ENCODE peak calls at places on chromosomes 1 and 21, in six cellular contexts. One of them, this sample, is unnamed.

GRCh38 chr1:235275836-235276235 is 52.1 kb downstream of the ARID4B start:
- DNase-seq in foreskin keratinocyte: no peak
- DNase-seq in stromal cell of bone marrow: no peak
- DNase-seq in right lobe of liver: no peak
- DNase-seq in amniotic epithelial cell: no peak
- DNase-seq in thoracic aorta: no peak
- DNase-seq in this sample: no peak

GRCh38 chr1:218475275-218475674 is 130.1 kb downstream of the TGFB2 start:
- DNase-seq in foreskin keratinocyte: peak; percentile 49
- DNase-seq in stromal cell of bone marrow: no peak
- DNase-seq in right lobe of liver: no peak
- DNase-seq in amniotic epithelial cell: peak; percentile 16
- DNase-seq in thoracic aorta: no peak
- DNase-seq in this sample: no peak

GRCh38 chr1:160837558-160838205 is 25.0 kb downstream of the CD244 start:
- DNase-seq in foreskin keratinocyte: no peak
- DNase-seq in stromal cell of bone marrow: no peak
- DNase-seq in right lobe of liver: peak; percentile 60
- DNase-seq in amniotic epithelial cell: peak; percentile 37
- DNase-seq in thoracic aorta: no peak
- DNase-seq in this sample: no peak

GRCh38 chr1:62725255-62725654 is 37.1 kb upstream of the DOCK7 start:
- DNase-seq in foreskin keratinocyte: peak; percentile 12
- DNase-seq in stromal cell of bone marrow: peak; percentile 55
- DNase-seq in right lobe of liver: no peak
- DNase-seq in amniotic epithelial cell: peak; percentile 40
- DNase-seq in thoracic aorta: no peak
- DNase-seq in this sample: peak; percentile 52

GRCh38 chr1:230067441-230067870 is 418 bp downstream of the GALNT2 start:
- DNase-seq in foreskin keratinocyte: no peak
- DNase-seq in stromal cell of bone marrow: no peak
- DNase-seq in right lobe of liver: no peak
- DNase-seq in amniotic epithelial cell: no peak
- DNase-seq in thoracic aorta: no peak
- DNase-seq in this sample: no peak

GRCh38 chr1:66764994-66765578 is 12.8 kb downstream of the DYNLT5 start:
- DNase-seq in foreskin keratinocyte: no peak
- DNase-seq in stromal cell of bone marrow: peak; percentile 37
- DNase-seq in right lobe of liver: no peak
- DNase-seq in amniotic epithelial cell: peak; percentile 58
- DNase-seq in thoracic aorta: no peak
- DNase-seq in this sample: peak; percentile 18

GRCh38 chr1:26999440-26999987 is 6.0 kb downstream of the TRNP1 start:
- DNase-seq in foreskin keratinocyte: peak; percentile 95
- DNase-seq in stromal cell of bone marrow: peak; percentile 76
- DNase-seq in right lobe of liver: no peak
- DNase-seq in amniotic epithelial cell: peak; percentile 98
- DNase-seq in thoracic aorta: peak; percentile 77
- DNase-seq in this sample: peak; percentile 95

GRCh38 chr1:183580281-183580682 is 10.0 kb downstream of the NCF2 start:
- DNase-seq in foreskin keratinocyte: no peak
- DNase-seq in stromal cell of bone marrow: no peak
- DNase-seq in right lobe of liver: no peak
- DNase-seq in amniotic epithelial cell: peak; percentile 7
- DNase-seq in thoracic aorta: no peak
- DNase-seq in this sample: no peak

GRCh38 chr1:234955107-234955731 is 173.4 kb downstream of the TOMM20 start:
- DNase-seq in foreskin keratinocyte: no peak
- DNase-seq in stromal cell of bone marrow: peak; percentile 63
- DNase-seq in right lobe of liver: peak; percentile 85
- DNase-seq in amniotic epithelial cell: peak; percentile 45
- DNase-seq in thoracic aorta: no peak
- DNase-seq in this sample: no peak

GRCh38 chr1:246488674-246489073 is 18.4 kb downstream of the SMYD3 start:
- DNase-seq in foreskin keratinocyte: no peak
- DNase-seq in stromal cell of bone marrow: no peak
- DNase-seq in right lobe of liver: no peak
- DNase-seq in amniotic epithelial cell: no peak
- DNase-seq in thoracic aorta: no peak
- DNase-seq in this sample: no peak

GRCh38 chr1:182527680-182528079 is 61.4 kb downstream of the RNASEL start:
- DNase-seq in foreskin keratinocyte: no peak
- DNase-seq in stromal cell of bone marrow: no peak
- DNase-seq in right lobe of liver: no peak
- DNase-seq in amniotic epithelial cell: no peak
- DNase-seq in thoracic aorta: no peak
- DNase-seq in this sample: no peak

GRCh38 chr1:244104309-244105060 is 53.4 kb downstream of the ZBTB18 start:
- DNase-seq in foreskin keratinocyte: no peak
- DNase-seq in stromal cell of bone marrow: peak; percentile 72
- DNase-seq in right lobe of liver: no peak
- DNase-seq in amniotic epithelial cell: peak; percentile 88
- DNase-seq in thoracic aorta: no peak
- DNase-seq in this sample: peak; percentile 83

GRCh38 chr1:51910182-51910581 is 31.7 kb upstream of the NRDC start:
- DNase-seq in foreskin keratinocyte: no peak
- DNase-seq in stromal cell of bone marrow: no peak
- DNase-seq in right lobe of liver: no peak
- DNase-seq in amniotic epithelial cell: no peak
- DNase-seq in thoracic aorta: no peak
- DNase-seq in this sample: no peak

GRCh38 chr1:14877224-14877623 is 276.3 kb upstream of the TMEM51 start:
- DNase-seq in foreskin keratinocyte: no peak
- DNase-seq in stromal cell of bone marrow: no peak
- DNase-seq in right lobe of liver: no peak
- DNase-seq in amniotic epithelial cell: no peak
- DNase-seq in thoracic aorta: no peak
- DNase-seq in this sample: no peak

GRCh38 chr1:247385283-247385682 is 30.7 kb upstream of the NLRP3 start:
- DNase-seq in foreskin keratinocyte: peak; percentile 19
- DNase-seq in stromal cell of bone marrow: peak; percentile 44
- DNase-seq in right lobe of liver: no peak
- DNase-seq in amniotic epithelial cell: no peak
- DNase-seq in thoracic aorta: no peak
- DNase-seq in this sample: no peak

GRCh38 chr1:90850181-90850924 is 133.3 kb upstream of the BARHL2 start:
- DNase-seq in foreskin keratinocyte: no peak
- DNase-seq in stromal cell of bone marrow: peak; percentile 10
- DNase-seq in right lobe of liver: no peak
- DNase-seq in amniotic epithelial cell: peak; percentile 11
- DNase-seq in thoracic aorta: no peak
- DNase-seq in this sample: no peak

GRCh38 chr21:45325206-45326168 is 37.8 kb upstream of the POFUT2 start:
- DNase-seq in foreskin keratinocyte: no peak
- DNase-seq in stromal cell of bone marrow: no peak
- DNase-seq in right lobe of liver: peak; percentile 48
- DNase-seq in amniotic epithelial cell: no peak
- DNase-seq in thoracic aorta: no peak
- DNase-seq in this sample: no peak

GRCh38 chr1:228289996-228290881 is 82.4 kb downstream of the OBSCN start:
- DNase-seq in foreskin keratinocyte: no peak
- DNase-seq in stromal cell of bone marrow: no peak
- DNase-seq in right lobe of liver: peak; percentile 46
- DNase-seq in amniotic epithelial cell: no peak
- DNase-seq in thoracic aorta: no peak
- DNase-seq in this sample: no peak

GRCh38 chr1:213244664-213245091 is 193.6 kb downstream of the RPS6KC1 start:
- DNase-seq in foreskin keratinocyte: no peak
- DNase-seq in stromal cell of bone marrow: peak; percentile 10
- DNase-seq in right lobe of liver: no peak
- DNase-seq in amniotic epithelial cell: peak; percentile 55
- DNase-seq in thoracic aorta: no peak
- DNase-seq in this sample: peak; percentile 8

GRCh38 chr1:145922266-145922665 is 3.7 kb upstream of the PEX11B start:
- DNase-seq in foreskin keratinocyte: no peak
- DNase-seq in stromal cell of bone marrow: no peak
- DNase-seq in right lobe of liver: no peak
- DNase-seq in amniotic epithelial cell: no peak
- DNase-seq in thoracic aorta: no peak
- DNase-seq in this sample: no peak

GRCh38 chr1:236095705-236096500 is 31.0 kb upstream of the NID1 start:
- DNase-seq in foreskin keratinocyte: no peak
- DNase-seq in stromal cell of bone marrow: no peak
- DNase-seq in right lobe of liver: no peak
- DNase-seq in amniotic epithelial cell: no peak
- DNase-seq in thoracic aorta: no peak
- DNase-seq in this sample: no peak

GRCh38 chr1:84855168-84855567 is 37.8 kb downstream of the LPAR3 start:
- DNase-seq in foreskin keratinocyte: no peak
- DNase-seq in stromal cell of bone marrow: peak; percentile 39
- DNase-seq in right lobe of liver: no peak
- DNase-seq in amniotic epithelial cell: peak; percentile 31
- DNase-seq in thoracic aorta: no peak
- DNase-seq in this sample: no peak

GRCh38 chr1:217482356-217483102 is 148.4 kb downstream of the GPATCH2 start:
- DNase-seq in foreskin keratinocyte: peak; percentile 53
- DNase-seq in stromal cell of bone marrow: peak; percentile 72
- DNase-seq in right lobe of liver: no peak
- DNase-seq in amniotic epithelial cell: peak; percentile 93
- DNase-seq in thoracic aorta: no peak
- DNase-seq in this sample: peak; percentile 7

GRCh38 chr1:229155472-229155871 is 115.4 kb upstream of the RAB4A start:
- DNase-seq in foreskin keratinocyte: no peak
- DNase-seq in stromal cell of bone marrow: no peak
- DNase-seq in right lobe of liver: no peak
- DNase-seq in amniotic epithelial cell: no peak
- DNase-seq in thoracic aorta: no peak
- DNase-seq in this sample: no peak

GRCh38 chr1:25797939-25798338 is 2.1 kb upstream of the SELENON start:
- DNase-seq in foreskin keratinocyte: no peak
- DNase-seq in stromal cell of bone marrow: no peak
- DNase-seq in right lobe of liver: no peak
- DNase-seq in amniotic epithelial cell: no peak
- DNase-seq in thoracic aorta: no peak
- DNase-seq in this sample: no peak

GRCh38 chr1:205588691-205589445 is 42.9 kb downstream of the ELK4 start:
- DNase-seq in foreskin keratinocyte: no peak
- DNase-seq in stromal cell of bone marrow: peak; percentile 26
- DNase-seq in right lobe of liver: no peak
- DNase-seq in amniotic epithelial cell: peak; percentile 66
- DNase-seq in thoracic aorta: no peak
- DNase-seq in this sample: no peak

GRCh38 chr1:192445243-192445642 is 128.5 kb downstream of the RGS21 start:
- DNase-seq in foreskin keratinocyte: no peak
- DNase-seq in stromal cell of bone marrow: no peak
- DNase-seq in right lobe of liver: no peak
- DNase-seq in amniotic epithelial cell: no peak
- DNase-seq in thoracic aorta: no peak
- DNase-seq in this sample: no peak

GRCh38 chr1:27634982-27635362 is at the start of gene FGR:
- DNase-seq in foreskin keratinocyte: no peak
- DNase-seq in stromal cell of bone marrow: no peak
- DNase-seq in right lobe of liver: peak; percentile 80
- DNase-seq in amniotic epithelial cell: no peak
- DNase-seq in thoracic aorta: no peak
- DNase-seq in this sample: no peak

GRCh38 chr1:185895208-185895900 is 161.2 kb downstream of the HMCN1 start:
- DNase-seq in foreskin keratinocyte: peak; percentile 19
- DNase-seq in stromal cell of bone marrow: peak; percentile 20
- DNase-seq in right lobe of liver: no peak
- DNase-seq in amniotic epithelial cell: peak; percentile 48
- DNase-seq in thoracic aorta: no peak
- DNase-seq in this sample: no peak

GRCh38 chr1:182595641-182596240 is 6.7 kb upstream of the RNASEL start:
- DNase-seq in foreskin keratinocyte: no peak
- DNase-seq in stromal cell of bone marrow: peak; percentile 55
- DNase-seq in right lobe of liver: peak; percentile 67
- DNase-seq in amniotic epithelial cell: peak; percentile 87
- DNase-seq in thoracic aorta: no peak
- DNase-seq in this sample: peak; percentile 23

GRCh38 chr1:240935921-240936320 is 324.0 kb upstream of the GREM2 start:
- DNase-seq in foreskin keratinocyte: no peak
- DNase-seq in stromal cell of bone marrow: no peak
- DNase-seq in right lobe of liver: no peak
- DNase-seq in amniotic epithelial cell: no peak
- DNase-seq in thoracic aorta: no peak
- DNase-seq in this sample: no peak

GRCh38 chr21:45322231-45322959 is 34.7 kb upstream of the POFUT2 start:
- DNase-seq in foreskin keratinocyte: no peak
- DNase-seq in stromal cell of bone marrow: no peak
- DNase-seq in right lobe of liver: peak; percentile 29
- DNase-seq in amniotic epithelial cell: no peak
- DNase-seq in thoracic aorta: no peak
- DNase-seq in this sample: no peak